ENCODE peak calls at places on chromosomes 5 and 9, in eight cellular contexts. P, N, K, T, B, U, D and L are unnamed samples. For H3K4me1, the result is how much of the 10 kb centered on the place peaks cover.

GRCh38 chr9:130173462-130173876 is 1.3 kb downstream of the NCS1 start:
- DNase-seq in P (peak), N (no peak), K (no peak), T (no peak), B (no peak), U (no peak), D (no peak), L (peak)

GRCh38 chr5:18744990-18745590 is 1110.8 kb downstream of the TAF11L14 start:
- DNase-seq in P (no peak), N (no peak), K (no peak), T (no peak), B (no peak), U (no peak), D (no peak), L (no peak)

GRCh38 chr5:95837492-95837891 is 15.0 kb upstream of the GLRX start:
- DNase-seq in P (no peak), N (no peak), K (no peak), T (no peak), B (no peak), U (no peak), D (no peak), L (no peak)

GRCh38 chr5:112848116-112848811 is 12.8 kb upstream of the SRP19 start:
- DNase-seq in P (peak), N (no peak), K (peak), T (no peak), B (peak), U (no peak), D (no peak), L (no peak)

GRCh38 chr5:172303090-172303995 is 19.8 kb upstream of the UBTD2 start:
- DNase-seq in P (no peak), N (no peak), K (peak), T (no peak), B (no peak), U (no peak), D (no peak), L (no peak)

GRCh38 chr5:172715931-172716682 is 54.9 kb downstream of the DUSP1 start:
- DNase-seq in P (no peak), N (no peak), K (peak), T (no peak), B (no peak), U (no peak), D (no peak), L (no peak)

GRCh38 chr5:29777373-29777772 is 1416.1 kb upstream of the CDH6 start:
- DNase-seq in P (no peak), N (no peak), K (no peak), T (no peak), B (no peak), U (no peak), D (no peak), L (no peak)

GRCh38 chr5:58677650-58678049 is 94.8 kb downstream of the RAB3C start:
- DNase-seq in P (no peak), N (no peak), K (no peak), T (no peak), B (no peak), U (no peak), D (no peak), L (no peak)

GRCh38 chr5:120545951-120546350 is 81.9 kb downstream of the PRR16 start:
- DNase-seq in P (no peak), N (no peak), K (no peak), T (no peak), B (no peak), U (no peak), D (no peak), L (no peak)

GRCh38 chr5:82347213-82347947 is 69.2 kb upstream of the RPS23 start:
- DNase-seq in P (no peak), N (no peak), K (no peak), T (peak), B (no peak), U (no peak), D (no peak), L (peak)

GRCh38 chr9:133828338-133828997 is 90.3 kb upstream of the SARDH start:
- DNase-seq in P (no peak), N (no peak), K (no peak), T (no peak), B (no peak), U (no peak), D (no peak), L (no peak)

GRCh38 chr9:104987743-104988142 is 59.8 kb upstream of the ABCA1 start:
- DNase-seq in P (no peak), N (no peak), K (no peak), T (no peak), B (no peak), U (no peak), D (no peak), L (no peak)

GRCh38 chr9:132986586-132986985 is 8.1 kb downstream of the GFI1B start:
- DNase-seq in P (no peak), N (no peak), K (no peak), T (no peak), B (no peak), U (no peak), D (no peak), L (no peak)

GRCh38 chr9:130597228-130597627 is 17.9 kb downstream of the FUBP3 start:
- DNase-seq in P (no peak), N (no peak), K (no peak), T (no peak), B (no peak), U (no peak), D (no peak), L (no peak)

GRCh38 chr5:125409101-125409495 is 662.7 kb upstream of the ZNF608 start:
- DNase-seq in P (no peak), N (no peak), K (no peak), T (no peak), B (no peak), U (no peak), D (no peak), L (no peak)

GRCh38 chr5:30469691-30470090 is 723.8 kb upstream of the CDH6 start:
- DNase-seq in P (no peak), N (no peak), K (no peak), T (no peak), B (no peak), U (no peak), D (no peak), L (no peak)

GRCh38 chr9:4762108-4762888 is 21.3 kb upstream of the AK3 start:
- DNase-seq in P (peak), N (peak), K (peak), T (peak), B (peak), U (peak), D (peak), L (peak)

GRCh38 chr5:113382736-113383135 is 52.1 kb downstream of the TSSK1B start:
- DNase-seq in P (no peak), N (no peak), K (no peak), T (no peak), B (no peak), U (no peak), D (no peak), L (no peak)

GRCh38 chr5:157160001-157160400 is 6.1 kb downstream of the GARIN3 start:
- DNase-seq in P (no peak), N (peak), K (no peak), T (no peak), B (no peak), U (no peak), D (no peak), L (no peak)

GRCh38 chr5:35924950-35925722 is 13.3 kb downstream of the CAPSL start:
- DNase-seq in P (peak), N (peak), K (peak), T (peak), B (peak), U (peak), D (peak), L (peak)

GRCh38 chr5:35922468-35922867 is 16.0 kb downstream of the CAPSL start:
- DNase-seq in P (no peak), N (no peak), K (no peak), T (no peak), B (no peak), U (no peak), D (no peak), L (no peak)

GRCh38 chr5:35921930-35922329 is 16.5 kb downstream of the CAPSL start:
- DNase-seq in P (no peak), N (no peak), K (no peak), T (no peak), B (no peak), U (no peak), D (no peak), L (no peak)

GRCh38 chr5:35924122-35924949 is 14.1 kb downstream of the CAPSL start:
- DNase-seq in P (no peak), N (no peak), K (no peak), T (no peak), B (no peak), U (no peak), D (no peak), L (no peak)

DNA sequence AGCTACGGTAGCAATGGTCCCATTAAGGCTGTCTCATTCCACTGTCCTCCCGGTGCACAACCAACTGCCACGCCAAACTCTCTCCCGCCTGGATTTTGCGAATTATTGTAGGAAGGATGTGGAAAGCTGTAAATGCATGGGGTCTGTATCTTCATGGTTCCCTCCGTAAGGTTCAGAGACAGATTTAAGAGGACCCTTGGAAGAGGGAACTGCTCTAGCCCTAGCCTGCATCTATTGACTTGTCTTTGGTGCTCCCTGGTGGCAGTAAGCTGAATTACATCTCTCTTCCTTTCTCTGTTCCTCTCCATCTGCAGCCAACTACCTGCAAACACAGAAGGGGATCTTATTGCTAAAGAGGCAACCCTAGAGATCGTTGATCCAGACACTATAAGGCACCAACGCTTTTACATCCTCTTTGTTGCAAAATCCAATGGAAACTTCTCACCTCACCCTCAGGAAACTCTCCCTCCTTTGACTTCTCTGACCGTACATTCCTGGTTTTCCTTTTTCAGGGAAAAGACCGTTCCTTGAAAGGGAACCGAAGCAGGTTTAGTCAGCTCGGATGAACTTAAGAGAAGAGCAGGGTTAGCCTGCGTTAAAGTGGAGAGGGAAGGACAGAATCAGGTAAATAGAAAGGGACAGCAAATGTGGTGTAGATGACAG is 11.9 kb downstream of the CAPSL start:
- DNase-seq in P (peak), N (peak), K (peak), T (no peak), B (peak), U (peak), D (peak), L (no peak)
- H3K27ac ChIP-seq in P (no peak), N (no peak), K (no peak), T (no peak), B (no peak), U (no peak), D (no peak), L (no peak)

GRCh38 chr5:132001647-132002561 is 9.6 kb downstream of the ACSL6 start:
- DNase-seq in P (no peak), N (no peak), K (peak), T (peak), B (peak), U (no peak), D (no peak), L (no peak)
- H3K4me1 ChIP-seq in P (under half), N (half or more), K (under half), T (under half), B (under half), U (under half), D (under half), L (under half)

GRCh38 chr9:71863652-71864051 is 47.3 kb downstream of the ABHD17B start:
- DNase-seq in P (no peak), N (no peak), K (no peak), T (no peak), B (no peak), U (no peak), D (no peak), L (no peak)
- H3K27ac ChIP-seq in P (no peak), N (no peak), K (no peak), T (no peak), B (no peak), U (no peak), D (no peak), L (no peak)

GRCh38 chr9:136197372-136197875 is 7.5 kb downstream of the LHX3 start:
- DNase-seq in P (no peak), N (no peak), K (no peak), T (no peak), B (no peak), U (no peak), D (no peak), L (no peak)
- H3K4me1 ChIP-seq in P (under half), N (under half), K (under half), T (under half), B (under half), U (under half), D (under half), L (under half)

DNA sequence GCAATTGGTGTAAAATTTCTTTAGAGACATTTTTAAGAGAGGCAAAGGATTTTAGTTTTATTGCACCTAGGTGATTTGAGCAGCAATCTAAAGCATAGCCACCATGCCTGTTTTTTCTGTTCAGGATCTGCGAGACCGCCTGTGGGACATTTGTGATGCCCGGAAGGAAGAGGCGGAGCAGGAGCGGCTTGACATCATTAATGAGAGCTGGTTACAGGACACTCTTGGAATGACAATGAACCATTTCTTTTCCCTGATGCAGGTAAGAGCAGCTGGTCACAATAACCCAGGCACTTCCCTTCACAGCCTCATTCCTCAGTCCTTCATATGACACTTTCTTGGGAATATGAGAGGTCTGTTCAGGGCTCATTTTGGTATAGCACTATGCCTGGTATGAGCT is 103.2 kb upstream of the IL7R start:
- DNase-seq in P (no peak), N (no peak), K (peak), T (no peak), B (no peak), U (no peak), D (no peak), L (no peak)
- H3K27ac ChIP-seq in P (no peak), N (no peak), K (no peak), T (no peak), B (no peak), U (no peak), D (no peak), L (no peak)

DNA sequence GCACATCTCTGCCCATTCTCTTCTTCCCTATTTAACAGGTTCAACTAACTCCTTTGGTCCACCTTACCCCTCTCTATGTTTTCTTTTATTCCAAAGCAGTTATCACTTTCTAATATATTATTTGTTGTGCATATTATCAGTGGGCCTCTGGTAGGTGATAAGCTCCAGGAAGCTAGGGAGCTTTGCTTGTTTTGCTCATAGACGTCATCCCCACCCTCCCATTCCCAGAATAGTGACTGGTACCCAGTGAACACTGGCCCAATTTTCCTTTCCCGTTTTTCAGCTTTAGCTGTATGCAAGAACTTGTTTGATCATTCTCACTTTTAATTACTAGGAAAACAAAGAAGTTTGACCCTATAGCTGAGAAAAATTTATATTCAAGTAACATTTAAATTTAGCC is 6.9 kb downstream of the ABHD17B start:
- DNase-seq in P (no peak), N (no peak), K (no peak), T (no peak), B (no peak), U (no peak), D (no peak), L (no peak)
- H3K4me1 ChIP-seq in P (under half), N (under half), K (under half), T (half or more), B (under half), U (under half), D (under half), L (under half)

GRCh38 chr5:139663752-139664151 is 15.6 kb downstream of the CXXC5 start:
- DNase-seq in P (no peak), N (no peak), K (no peak), T (no peak), B (no peak), U (no peak), D (no peak), L (no peak)

GRCh38 chr5:139664273-139664693 is 16.1 kb downstream of the CXXC5 start:
- DNase-seq in P (no peak), N (no peak), K (no peak), T (no peak), B (no peak), U (no peak), D (no peak), L (peak)

GRCh38 chr5:139663207-139663606 is 15.1 kb downstream of the CXXC5 start:
- DNase-seq in P (no peak), N (no peak), K (no peak), T (no peak), B (no peak), U (no peak), D (no peak), L (no peak)

GRCh38 chr5:139660916-139661814 is 13.0 kb downstream of the CXXC5 start:
- DNase-seq in P (peak), N (no peak), K (no peak), T (peak), B (peak), U (peak), D (peak), L (peak)

DNA sequence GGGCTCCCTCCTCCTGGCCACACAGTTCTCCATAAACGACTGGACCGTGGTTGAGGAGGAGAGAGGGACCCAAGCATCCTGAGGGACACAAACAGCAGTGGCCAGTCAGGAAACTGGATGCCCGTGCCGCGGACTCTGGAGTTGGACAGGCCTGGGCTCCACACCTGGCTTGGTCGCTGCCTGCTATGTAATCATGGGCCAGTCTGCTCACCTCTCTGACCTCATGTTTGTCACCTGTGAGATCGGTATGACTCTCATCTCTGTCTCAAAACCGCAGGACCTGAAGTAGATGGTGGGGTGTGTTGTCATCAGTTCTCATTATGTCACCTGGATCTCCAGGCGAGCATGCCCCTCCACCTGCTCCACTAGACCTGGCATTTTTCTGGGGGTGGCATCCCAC is 14.5 kb downstream of the CXXC5 start:
- DNase-seq in P (no peak), N (no peak), K (no peak), T (no peak), B (no peak), U (no peak), D (no peak), L (no peak)
- H3K27ac ChIP-seq in P (peak), N (no peak), K (no peak), T (peak), B (no peak), U (peak), D (peak), L (peak)

DNA sequence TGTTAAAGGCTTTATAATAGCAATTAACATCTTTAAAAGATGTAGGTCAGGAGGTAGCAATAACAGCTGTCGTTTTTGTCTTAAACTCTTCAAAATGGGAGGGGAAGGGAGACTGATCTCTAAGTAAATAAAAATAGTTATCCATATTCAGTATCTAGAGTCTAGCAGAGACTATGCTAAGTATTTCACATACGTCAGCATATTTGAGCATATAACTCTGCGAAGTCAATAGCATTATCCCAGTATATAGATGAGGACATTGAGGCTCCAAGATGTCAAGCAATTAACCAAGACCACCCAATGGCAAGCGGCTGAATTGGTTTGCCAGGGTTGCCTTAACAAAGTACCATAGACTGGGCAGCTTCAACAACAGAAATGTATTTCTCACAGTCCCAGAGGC is 316.8 kb downstream of the MLLT3 start:
- DNase-seq in P (no peak), N (no peak), K (no peak), T (no peak), B (no peak), U (no peak), D (no peak), L (no peak)
- H3K4me1 ChIP-seq in P (under half), N (under half), K (under half), T (under half), B (under half), U (under half), D (under half), L (under half)